ENCODE peak calls at places on chromosomes 3 and 15, in eight cellular contexts. One of them, this sample, is unnamed.

GRCh38 chr3:13420051-13420816 is at the start of gene NUP210:
- DNase-seq in fibroblast of the aortic adventitia: no peak
- DNase-seq in NCI-H460: no peak
- DNase-seq in renal cortical epithelial cell: no peak
- DNase-seq in ovary: no peak
- DNase-seq in PC-9: peak
- DNase-seq in CD4-positive, alpha-beta T cell: peak
- DNase-seq in GM04503: no peak
- DNase-seq in this sample: peak

GRCh38 chr15:71559098-71559497 is 251.3 kb upstream of the NR2E3 start:
- DNase-seq in fibroblast of the aortic adventitia: peak
- DNase-seq in NCI-H460: no peak
- DNase-seq in renal cortical epithelial cell: peak
- DNase-seq in ovary: no peak
- DNase-seq in PC-9: no peak
- DNase-seq in CD4-positive, alpha-beta T cell: no peak
- DNase-seq in GM04503: peak
- DNase-seq in this sample: no peak

GRCh38 chr3:17070560-17070959 is 185.8 kb downstream of the PLCL2 start:
- DNase-seq in fibroblast of the aortic adventitia: no peak
- DNase-seq in NCI-H460: no peak
- DNase-seq in renal cortical epithelial cell: no peak
- DNase-seq in ovary: peak
- DNase-seq in PC-9: peak
- DNase-seq in CD4-positive, alpha-beta T cell: no peak
- DNase-seq in GM04503: no peak
- DNase-seq in this sample: peak

GRCh38 chr15:55530861-55531313 is 22.9 kb upstream of the DNAAF4 start:
- DNase-seq in fibroblast of the aortic adventitia: peak
- DNase-seq in NCI-H460: peak
- DNase-seq in renal cortical epithelial cell: peak
- DNase-seq in ovary: no peak
- DNase-seq in PC-9: peak
- DNase-seq in CD4-positive, alpha-beta T cell: no peak
- DNase-seq in GM04503: no peak
- DNase-seq in this sample: no peak

GRCh38 chr15:59143281-59143680 is 38.3 kb downstream of the CCNB2 start:
- DNase-seq in fibroblast of the aortic adventitia: no peak
- DNase-seq in NCI-H460: no peak
- DNase-seq in renal cortical epithelial cell: no peak
- DNase-seq in ovary: no peak
- DNase-seq in PC-9: no peak
- DNase-seq in CD4-positive, alpha-beta T cell: no peak
- DNase-seq in GM04503: no peak
- DNase-seq in this sample: no peak

GRCh38 chr3:141080407-141080806 is 29.3 kb downstream of the SPSB4 start:
- DNase-seq in fibroblast of the aortic adventitia: no peak
- DNase-seq in NCI-H460: no peak
- DNase-seq in renal cortical epithelial cell: no peak
- DNase-seq in ovary: no peak
- DNase-seq in PC-9: no peak
- DNase-seq in CD4-positive, alpha-beta T cell: no peak
- DNase-seq in GM04503: no peak
- DNase-seq in this sample: no peak

GRCh38 chr3:170027691-170028102 is 10.1 kb upstream of the GPR160 start:
- DNase-seq in fibroblast of the aortic adventitia: no peak
- DNase-seq in NCI-H460: no peak
- DNase-seq in renal cortical epithelial cell: no peak
- DNase-seq in ovary: no peak
- DNase-seq in PC-9: no peak
- DNase-seq in CD4-positive, alpha-beta T cell: no peak
- DNase-seq in GM04503: no peak
- DNase-seq in this sample: no peak

GRCh38 chr3:42613462-42613861 is 13.0 kb downstream of the NKTR start:
- DNase-seq in fibroblast of the aortic adventitia: no peak
- DNase-seq in NCI-H460: no peak
- DNase-seq in renal cortical epithelial cell: no peak
- DNase-seq in ovary: no peak
- DNase-seq in PC-9: no peak
- DNase-seq in CD4-positive, alpha-beta T cell: no peak
- DNase-seq in GM04503: no peak
- DNase-seq in this sample: no peak

GRCh38 chr3:43783987-43784639 is 93.4 kb downstream of the ABHD5 start:
- DNase-seq in fibroblast of the aortic adventitia: no peak
- DNase-seq in NCI-H460: no peak
- DNase-seq in renal cortical epithelial cell: no peak
- DNase-seq in ovary: no peak
- DNase-seq in PC-9: no peak
- DNase-seq in CD4-positive, alpha-beta T cell: no peak
- DNase-seq in GM04503: no peak
- DNase-seq in this sample: no peak

GRCh38 chr3:140440446-140440845 is 237.4 kb upstream of the TRIM42 start:
- DNase-seq in fibroblast of the aortic adventitia: no peak
- DNase-seq in NCI-H460: no peak
- DNase-seq in renal cortical epithelial cell: peak
- DNase-seq in ovary: no peak
- DNase-seq in PC-9: no peak
- DNase-seq in CD4-positive, alpha-beta T cell: no peak
- DNase-seq in GM04503: no peak
- DNase-seq in this sample: no peak

GRCh38 chr3:78177780-78178179 is 1137.9 kb downstream of the ROBO2 start:
- DNase-seq in fibroblast of the aortic adventitia: no peak
- DNase-seq in NCI-H460: no peak
- DNase-seq in renal cortical epithelial cell: peak
- DNase-seq in ovary: no peak
- DNase-seq in PC-9: no peak
- DNase-seq in CD4-positive, alpha-beta T cell: no peak
- DNase-seq in GM04503: no peak
- DNase-seq in this sample: no peak

GRCh38 chr3:50140990-50141389 is 14.1 kb upstream of the SEMA3F start:
- DNase-seq in fibroblast of the aortic adventitia: no peak
- DNase-seq in NCI-H460: no peak
- DNase-seq in renal cortical epithelial cell: no peak
- DNase-seq in ovary: no peak
- DNase-seq in PC-9: no peak
- DNase-seq in CD4-positive, alpha-beta T cell: no peak
- DNase-seq in GM04503: no peak
- DNase-seq in this sample: no peak

GRCh38 chr3:83523470-83524073 is 1435.2 kb upstream of the CADM2 start:
- DNase-seq in fibroblast of the aortic adventitia: no peak
- DNase-seq in NCI-H460: peak
- DNase-seq in renal cortical epithelial cell: peak
- DNase-seq in ovary: no peak
- DNase-seq in PC-9: peak
- DNase-seq in CD4-positive, alpha-beta T cell: no peak
- DNase-seq in GM04503: no peak
- DNase-seq in this sample: no peak

GRCh38 chr15:40192942-40193341 is 32.1 kb downstream of the BUB1B start:
- DNase-seq in fibroblast of the aortic adventitia: peak
- DNase-seq in NCI-H460: no peak
- DNase-seq in renal cortical epithelial cell: no peak
- DNase-seq in ovary: no peak
- DNase-seq in PC-9: no peak
- DNase-seq in CD4-positive, alpha-beta T cell: no peak
- DNase-seq in GM04503: peak
- DNase-seq in this sample: no peak

GRCh38 chr3:69097407-69098086 is 12.8 kb downstream of the ARL6IP5 start:
- DNase-seq in fibroblast of the aortic adventitia: no peak
- DNase-seq in NCI-H460: no peak
- DNase-seq in renal cortical epithelial cell: no peak
- DNase-seq in ovary: no peak
- DNase-seq in PC-9: no peak
- DNase-seq in CD4-positive, alpha-beta T cell: no peak
- DNase-seq in GM04503: no peak
- DNase-seq in this sample: no peak

This sample was measured in heart left ventricle.